ENCODE peak calls at places on chromosomes 11 and 22, in seven cellular contexts. A, S, U, J, O, N and X are unnamed samples.

GRCh38 chr22:42962295-42963230 is 52.4 kb downstream of the PACSIN2 start:
- DNase-seq in O (no peak), U (no peak), J (no peak), N (no peak), A (no peak), S (no peak), X (no peak)

GRCh38 chr11:97974798-97975498 is 1045.8 kb upstream of the CNTN5 start:
- DNase-seq in S (no peak), N (no peak), A (no peak), U (peak; percentile 28), O (no peak), J (no peak), X (no peak)

GRCh38 chr22:44737414-44738346 is 14.7 kb upstream of the ARHGAP8 start:
- DNase-seq in S (no peak), A (no peak), U (no peak), N (no peak), O (peak; percentile 31), J (no peak), X (no peak)

GRCh38 chr11:95544095-95544795 is 245.3 kb downstream of the FAM76B start:
- DNase-seq in U (no peak), O (no peak), S (peak; percentile 64), A (no peak), J (no peak), N (no peak), X (no peak)

GRCh38 chr22:20799449-20799848 is 25.5 kb downstream of the SERPIND1 start:
- DNase-seq in S (no peak), O (no peak), N (no peak), A (no peak), J (no peak), U (no peak), X (no peak)

GRCh38 chr11:43403357-43404231 is 44.9 kb downstream of the TTC17 start:
- DNase-seq in O (no peak), A (no peak), U (no peak), S (no peak), J (no peak), N (no peak), X (no peak)

GRCh38 chr22:43879901-43880742 is 11.7 kb downstream of the PNPLA5 start:
- DNase-seq in U (no peak), J (no peak), S (no peak), N (no peak), O (no peak), A (no peak), X (no peak)

GRCh38 chr11:46930089-46930488 is 6.5 kb upstream of the CSTPP1 start:
- DNase-seq in U (no peak), O (no peak), S (peak; percentile 62), A (no peak), N (no peak), J (no peak), X (peak; percentile 52)

GRCh38 chr11:117510646-117511045 is 183.0 kb downstream of the CEP164 start:
- DNase-seq in J (no peak), A (no peak), N (no peak), S (no peak), O (no peak), U (no peak), X (peak; percentile 49)

GRCh38 chr22:43467171-43467570 is 55.4 kb downstream of the MPPED1 start:
- DNase-seq in J (no peak), N (no peak), A (no peak), S (no peak), U (no peak), O (no peak), X (no peak)

GRCh38 chr11:102448869-102449224 is 3.7 kb downstream of the TMEM123 start:
- DNase-seq in U (no peak), J (no peak), N (no peak), S (no peak), A (no peak), O (no peak), X (no peak)

GRCh38 chr11:103730151-103730940 is 306.1 kb upstream of the DDI1 start:
- DNase-seq in A (no peak), N (no peak), J (no peak), O (no peak), U (peak; percentile 3), S (peak; percentile 39), X (no peak)

GRCh38 chr22:47724751-47725150 is 962.3 kb downstream of the TBC1D22A start:
- DNase-seq in U (no peak), J (no peak), A (no peak), N (no peak), S (no peak), O (no peak), X (no peak)

GRCh38 chr22:27472975-27473374 is 328.6 kb downstream of the MN1 start:
- DNase-seq in J (no peak), O (no peak), N (no peak), S (no peak), U (no peak), A (no peak), X (no peak)

GRCh38 chr22:37119872-37120271 is 10.4 kb upstream of the TMPRSS6 start:
- DNase-seq in N (no peak), U (no peak), J (no peak), O (no peak), S (no peak), A (no peak), X (no peak)

GRCh38 chr11:4125141-4125540 is 30.5 kb downstream of the RRM1 start:
- DNase-seq in U (no peak), J (no peak), S (no peak), A (no peak), N (no peak), O (no peak), X (no peak)

GRCh38 chr11:109853156-109853776 is 239.9 kb upstream of the ZC3H12C start:
- DNase-seq in N (peak; percentile 47), J (peak; percentile 31), O (no peak), A (peak; percentile 79), S (peak; percentile 63), U (peak; percentile 43), X (peak; percentile 85)

GRCh38 chr22:49197500-49197899 is 630.2 kb downstream of the BRD1 start:
- DNase-seq in J (no peak), A (no peak), N (no peak), O (no peak), U (peak; percentile 48), S (no peak), X (no peak)

GRCh38 chr11:70604221-70604620 is 205.9 kb downstream of the CTTN start:
- DNase-seq in N (no peak), O (no peak), S (no peak), J (no peak), U (no peak), A (no peak), X (no peak)
- H3K4me2 ChIP-seq in N (no peak overlapping the region), O (no peak overlapping the region), S (no peak overlapping the region), J (no peak overlapping the region), U (no peak overlapping the region), A (no peak overlapping the region), X (peak overlapping the region; percentile 53)

GRCh38 chr11:65576232-65576866 is 496 bp downstream of the EHBP1L1 start:
- DNase-seq in A (no peak), N (no peak), O (no peak), U (no peak), S (no peak), J (no peak), X (peak; percentile 65)
- H3K4me3 ChIP-seq in A (peak overlapping the region; percentile 74), N (peak overlapping the region; percentile 94), O (peak overlapping the region; percentile 68), U (peak overlapping the region; percentile 50), S (peak overlapping the region; percentile 49), J (peak overlapping the region; percentile 80), X (peak overlapping the region; percentile 98)

GRCh38 chr11:77149716-77150392 is 21.8 kb downstream of the MYO7A start:
- DNase-seq in O (no peak), S (no peak), N (no peak), J (no peak), A (no peak), U (no peak), X (no peak)

GRCh38 chr11:77148963-77149715 is 21.1 kb downstream of the MYO7A start:
- DNase-seq in U (no peak), N (no peak), A (no peak), S (no peak), O (no peak), J (no peak), X (no peak)

GRCh38 chr11:77146261-77147035 is 18.4 kb downstream of the MYO7A start:
- DNase-seq in N (no peak), O (no peak), S (no peak), U (no peak), J (no peak), A (no peak), X (no peak)

GRCh38 chr11:77147036-77147315 is 18.9 kb downstream of the MYO7A start:
- DNase-seq in S (no peak), N (no peak), O (no peak), U (no peak), A (no peak), J (no peak), X (no peak)

DNA sequence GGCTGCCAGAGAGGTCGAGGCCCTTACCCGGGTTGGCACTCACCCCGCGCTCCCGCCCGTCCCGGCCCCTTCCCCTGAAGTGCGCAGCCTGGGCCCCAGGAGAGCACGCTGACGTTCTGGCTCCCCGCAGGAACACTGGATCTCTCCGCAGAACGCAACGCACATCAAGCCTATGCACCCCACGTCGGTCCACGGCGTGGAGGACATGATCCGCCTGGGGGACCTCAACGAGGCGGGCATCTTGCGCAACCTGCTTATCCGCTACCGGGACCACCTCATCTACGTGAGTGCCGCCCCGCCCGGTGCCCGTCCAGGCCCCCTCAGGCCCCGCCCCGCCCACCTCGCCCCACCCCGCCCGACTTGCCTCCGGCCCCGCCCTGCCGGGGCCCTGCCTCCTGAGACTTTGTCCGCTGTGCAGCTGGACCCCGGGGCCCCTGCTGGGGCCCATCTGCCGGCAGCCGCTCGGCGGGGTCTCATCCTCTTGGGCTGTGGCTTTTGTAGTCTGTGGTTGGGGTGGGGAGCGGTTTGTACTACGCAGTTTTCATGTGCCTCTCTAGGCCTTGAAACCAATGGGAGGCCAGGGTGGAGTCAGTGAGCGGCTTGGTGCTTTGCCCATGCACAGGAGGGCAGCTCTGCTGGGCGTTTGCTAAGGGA is 19.7 kb downstream of the MYO7A start:
- DNase-seq in U (peak; percentile 89), J (no peak), S (no peak), N (no peak), A (no peak), O (no peak), X (no peak)
- H2AFZ ChIP-seq in U (peak overlapping the region; percentile 82), J (peak overlapping the region; percentile 7), S (peak overlapping the region; percentile 47), N (no peak overlapping the region), A (no peak overlapping the region), O (no peak overlapping the region), X (no peak overlapping the region)

DNA sequence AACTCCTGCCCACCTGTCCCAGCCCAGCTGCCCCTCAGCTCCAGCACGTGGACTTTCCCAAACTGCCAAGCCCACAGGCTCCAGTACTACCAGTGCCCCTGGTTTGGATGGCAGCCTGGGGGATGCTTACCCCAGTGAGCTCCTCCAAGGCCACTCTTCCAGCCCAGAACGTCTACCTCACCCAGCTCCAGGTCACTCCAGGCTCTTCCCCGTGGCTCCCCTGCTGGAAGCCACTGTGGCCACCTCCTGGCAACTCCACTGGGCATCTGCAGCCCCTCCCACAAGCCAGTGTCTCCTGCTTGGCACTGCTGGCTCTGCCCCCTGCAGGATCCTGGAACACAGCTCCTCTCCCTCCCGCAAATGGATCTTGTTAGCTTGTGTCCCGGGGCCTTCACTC is 29.3 kb downstream of the LMO1 start:
- DNase-seq in J (no peak), S (no peak), U (no peak), N (no peak), O (peak; percentile 72), A (peak; percentile 57), X (no peak)
- H3K4me2 ChIP-seq in J (no peak overlapping the region), S (peak overlapping the region; percentile 32), U (no peak overlapping the region), N (no peak overlapping the region), O (peak overlapping the region; percentile 64), A (peak overlapping the region; percentile 67), X (no peak overlapping the region)